ENCODE peak calls at places on chromosomes 12 and 14, in four cellular contexts. N is A549, C is tibial nerve, R is H1. K is an unnamed sample.
A peak's percentile ranks its signal among the peaks of the same experiment; 100 is the strongest.

GRCh38 chr12:89575405-89575804 is 49.6 kb upstream of the POC1B start:
- DNase-seq in R (no peak), N (no peak), C (no peak), K (no peak)

GRCh38 chr14:104948736-104949031 is 24.0 kb downstream of the PLD4 start:
- DNase-seq in N (no peak), C (no peak), R (no peak), K (no peak)

GRCh38 chr12:19234991-19235876 is 105.7 kb downstream of the PLEKHA5 start:
- DNase-seq in C (no peak), R (no peak), N (no peak), K (no peak)

GRCh38 chr14:100679707-100680438 is 46.8 kb upstream of the DLK1 start:
- DNase-seq in R (no peak), N (no peak), C (peak; percentile 46), K (no peak)

GRCh38 chr14:102187044-102187443 is 47.3 kb downstream of the WDR20 start:
- DNase-seq in C (no peak), R (no peak), N (peak; percentile 25), K (no peak)

GRCh38 chr12:75960086-75960910 is 71.3 kb downstream of the PHLDA1 start:
- DNase-seq in N (no peak), R (peak; percentile 62), C (no peak), K (no peak)

GRCh38 chr12:12645485-12645884 is 33.8 kb downstream of the CREBL2 start:
- DNase-seq in C (no peak), N (no peak), R (no peak), K (no peak)

GRCh38 chr14:21069388-21070082 is 569 bp upstream of the ARHGEF40 start:
- DNase-seq in N (peak; percentile 19), R (peak; percentile 81), C (peak; percentile 39), K (no peak)

GRCh38 chr14:58966991-58967390 is 221.5 kb upstream of the DAAM1 start:
- DNase-seq in N (no peak), C (no peak), R (no peak), K (no peak)

GRCh38 chr14:28151931-28152330 is 614.7 kb upstream of the FOXG1 start:
- DNase-seq in N (no peak), R (no peak), C (no peak), K (no peak)
- H3K9me3 ChIP-seq in N (peaks cover 2% of the 10 kb centered on the region), R (no peaks in the 10 kb centered on the region), C (no peaks in the 10 kb centered on the region), K (no peaks in the 10 kb centered on the region)

GRCh38 chr12:122855985-122856831 is 21.0 kb downstream of the HIP1R start:
- DNase-seq in R (no peak), C (no peak), N (no peak), K (no peak)

GRCh38 chr12:122853582-122854245 is 18.5 kb downstream of the HIP1R start:
- DNase-seq in R (no peak), N (no peak), C (no peak), K (no peak)

GRCh38 chr12:122854554-122854953 is 19.3 kb downstream of the HIP1R start:
- DNase-seq in N (no peak), C (no peak), R (no peak), K (no peak)

GRCh38 chr12:122856999-122857671 is 21.9 kb downstream of the HIP1R start:
- DNase-seq in N (no peak), R (no peak), C (no peak), K (no peak)

DNA sequence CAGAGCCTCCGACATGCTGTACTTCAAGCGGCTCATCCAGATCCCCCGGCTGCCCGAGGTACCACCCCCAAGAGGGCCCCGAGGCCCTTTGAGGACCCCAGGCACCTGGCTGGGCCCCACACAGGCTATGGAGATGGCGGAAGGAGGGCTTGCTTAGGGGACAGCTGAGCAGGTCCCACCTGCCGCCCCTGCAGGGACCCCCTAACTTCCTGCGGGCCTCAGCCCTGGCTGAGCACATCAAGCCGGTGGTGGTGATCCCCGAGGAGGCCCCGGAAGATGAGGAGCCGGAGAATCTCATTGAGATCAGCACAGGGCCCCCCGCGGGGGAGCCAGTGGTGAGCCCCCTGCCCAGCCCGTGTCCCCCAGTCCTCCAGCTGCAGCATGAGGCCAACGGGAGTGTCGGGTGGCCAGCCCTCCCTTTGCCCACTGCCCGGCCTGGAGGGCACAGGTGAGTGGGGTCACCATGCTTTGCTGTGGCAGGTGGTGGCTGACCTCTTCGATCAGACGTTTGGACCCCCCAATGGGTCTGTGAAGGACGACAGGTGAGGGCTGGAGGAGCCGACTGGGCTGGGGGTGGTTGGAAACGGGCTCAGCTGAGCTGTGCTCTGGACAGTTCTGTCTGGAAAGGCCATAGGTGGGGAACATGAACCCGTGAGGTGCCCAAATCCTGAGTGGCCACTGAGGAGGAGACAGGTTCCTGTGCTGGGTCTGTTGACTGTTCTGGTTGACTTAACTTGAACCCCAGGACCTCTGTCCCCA is 20.0 kb downstream of the HIP1R start:
- DNase-seq in R (no peak), C (no peak), N (no peak), K (no peak)
- H3K27ac ChIP-seq in R (no peak overlapping the region), C (no peak overlapping the region), N (no peak overlapping the region), K (no peak overlapping the region)

GRCh38 chr14:103887557-103888115 is 40.3 kb upstream of the PPP1R13B start:
- DNase-seq in N (no peak), R (no peak), C (no peak), K (no peak)

GRCh38 chr14:103891667-103892215 is 36.5 kb upstream of the TDRD9 start:
- DNase-seq in N (no peak), R (no peak), C (no peak), K (no peak)

GRCh38 chr14:103890836-103891666 is 37.2 kb upstream of the TDRD9 start:
- DNase-seq in R (no peak), C (no peak), N (no peak), K (no peak)

GRCh38 chr14:103890052-103890371 is 38.2 kb upstream of the TDRD9 start:
- DNase-seq in N (no peak), R (no peak), C (no peak), K (no peak)

DNA sequence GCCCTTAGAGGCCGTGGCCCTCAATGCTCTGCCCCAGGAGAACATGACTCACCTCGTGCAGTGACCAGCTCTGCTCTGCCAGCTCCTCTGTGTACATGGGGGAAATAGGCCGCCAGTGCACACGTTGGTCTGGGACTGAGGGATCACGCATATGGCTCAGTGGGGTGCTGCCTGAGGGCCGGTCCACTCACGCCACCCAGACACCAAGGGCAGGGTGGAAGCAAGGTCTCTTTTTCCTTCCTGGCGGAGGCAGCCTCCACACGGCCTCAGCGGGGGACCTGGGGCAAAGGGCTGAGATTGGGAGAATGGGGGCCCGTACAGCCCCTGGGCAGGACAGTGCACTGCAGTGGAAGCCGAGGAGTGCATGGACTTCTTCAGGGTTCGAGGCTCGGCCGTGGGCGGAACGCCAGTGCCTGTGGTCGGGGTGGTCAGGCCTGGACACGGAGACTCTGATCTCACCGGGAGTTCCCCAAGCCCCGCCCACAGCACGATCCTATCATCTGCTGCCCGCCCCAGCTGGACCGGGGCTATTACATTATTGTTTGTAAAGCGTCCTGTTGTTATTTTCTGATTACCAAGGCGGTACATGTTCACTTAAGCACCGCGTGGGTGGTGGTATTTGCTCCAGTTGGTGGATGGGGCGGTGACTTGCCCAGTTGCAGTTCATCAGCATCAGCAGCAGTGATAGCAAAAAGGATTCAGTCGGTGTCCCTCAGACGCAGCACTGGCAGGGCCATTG is 38.8 kb upstream of the TDRD9 start:
- DNase-seq in N (no peak), R (no peak), C (no peak), K (no peak)
- TF ChIP-seq CTCF in N (no peak), R (no peak), C (no peak), K (no peak)

GRCh38 chr12:31855427-31855826 is 103.8 kb upstream of the RESF1 start:
- DNase-seq in N (no peak), C (no peak), R (no peak), K (no peak)

GRCh38 chr12:31850268-31850667 is 108.9 kb upstream of the RESF1 start:
- DNase-seq in R (no peak), N (no peak), C (no peak), K (no peak)

GRCh38 chr12:31853977-31854376 is 105.2 kb upstream of the RESF1 start:
- DNase-seq in R (no peak), N (no peak), C (no peak), K (no peak)

GRCh38 chr12:31849090-31849687 is 110.0 kb upstream of the RESF1 start:
- DNase-seq in R (no peak), N (no peak), C (no peak), K (no peak)

DNA sequence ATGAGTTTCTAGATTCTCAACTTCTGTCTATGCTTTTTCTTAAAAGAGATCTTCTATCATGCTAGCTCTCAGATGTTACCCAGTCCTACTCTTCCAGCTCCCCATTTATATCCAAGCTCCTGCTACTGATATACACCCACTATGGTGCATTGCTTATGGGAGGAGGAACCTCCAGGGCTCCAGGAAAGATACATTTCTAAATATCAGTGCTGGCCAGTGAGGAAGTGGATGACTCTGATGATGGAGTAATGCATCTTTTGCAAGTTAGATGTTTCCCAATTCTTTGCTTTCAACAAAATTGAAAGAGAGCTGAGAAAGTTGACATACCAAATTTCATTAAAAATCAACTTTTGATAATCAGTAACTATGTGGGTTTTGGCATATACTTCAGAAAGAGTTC is 105.7 kb upstream of the RESF1 start:
- DNase-seq in R (no peak), N (no peak), C (no peak), K (no peak)
- H3K9me3 ChIP-seq in R (peaks cover 33% of the 10 kb centered on the region), N (peaks cover 26% of the 10 kb centered on the region), C (no peaks in the 10 kb centered on the region), K (no peaks in the 10 kb centered on the region)

DNA sequence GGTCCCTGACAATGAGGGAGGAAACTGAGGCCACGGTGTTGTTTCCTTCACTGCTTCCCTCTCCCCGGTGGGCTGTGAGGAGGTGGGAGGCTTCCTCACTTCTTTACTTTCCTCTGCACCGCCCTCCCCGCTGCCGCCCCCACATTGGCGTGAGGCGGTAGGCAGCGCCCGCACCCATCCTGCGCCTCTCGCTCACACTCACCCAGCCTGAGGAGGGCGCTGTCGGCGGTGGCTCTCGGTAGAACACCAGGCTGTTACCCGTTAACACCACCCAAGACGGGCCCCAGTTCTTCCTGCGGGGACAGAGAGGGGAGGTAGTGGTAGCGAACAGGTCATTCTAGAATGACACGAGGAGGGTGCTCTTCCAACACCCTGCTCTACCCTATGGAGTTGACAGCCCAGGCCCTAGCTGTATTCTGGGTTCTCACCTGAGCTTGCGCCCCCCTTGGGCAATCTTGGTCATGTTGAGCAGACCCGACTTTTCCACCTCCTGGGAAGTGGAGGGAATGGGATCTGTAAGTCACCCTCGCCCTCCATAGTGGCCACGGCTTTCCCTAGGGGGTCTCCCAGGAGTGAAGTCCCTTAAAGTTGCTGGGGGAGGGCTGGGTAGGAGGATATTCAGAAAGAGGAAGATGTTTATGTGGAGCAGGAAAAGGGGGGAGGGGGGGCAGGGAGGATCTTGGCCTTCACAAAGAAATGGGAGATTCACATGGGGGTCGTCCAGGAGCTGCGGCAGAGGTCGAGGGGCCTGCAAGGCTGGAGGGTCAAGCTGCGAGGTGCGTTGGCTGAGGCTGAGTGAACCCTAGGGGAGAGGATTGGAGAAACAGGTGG is 3.3 kb downstream of the ARHGAP9 start:
- DNase-seq in N (no peak), C (no peak), R (peak; percentile 79), K (no peak)
- H3K27ac ChIP-seq in N (no peak overlapping the region), C (no peak overlapping the region), R (no peak overlapping the region), K (no peak overlapping the region)

DNA sequence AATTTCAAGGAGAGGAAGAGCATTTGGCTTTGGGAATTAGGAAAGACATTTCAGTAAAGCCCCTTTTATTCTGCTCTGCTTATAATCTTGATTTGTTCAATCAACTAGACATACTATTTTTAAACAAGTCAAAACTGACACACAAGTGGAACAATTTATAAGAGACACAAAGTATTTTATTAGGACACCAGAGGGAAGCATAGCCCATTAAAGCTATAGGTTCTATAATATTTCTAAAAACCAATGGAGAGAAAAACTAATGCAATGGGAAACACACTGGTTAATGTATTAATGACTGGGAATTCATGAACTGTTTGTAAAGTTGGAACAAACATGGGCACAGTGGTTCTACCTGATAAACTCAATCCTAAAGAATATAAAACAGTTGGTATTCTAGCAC is 15.3 kb upstream of the CERS5 start:
- DNase-seq in C (no peak), N (no peak), R (no peak), K (no peak)
- TF ChIP-seq CTCF in C (no peak), N (peak; percentile 61), R (no peak), K (no peak)

GRCh38 chr12:94812345-94812744 is 162.0 kb upstream of the TMCC3 start:
- DNase-seq in N (no peak), R (no peak), C (no peak), K (no peak)
- H3K9me3 ChIP-seq in N (peaks cover 49% of the 10 kb centered on the region), R (peaks cover 30% of the 10 kb centered on the region), C (peaks cover 5% of the 10 kb centered on the region), K (no peaks in the 10 kb centered on the region)